ENCODE peak calls at places on chromosomes 7 and 10, in seven cellular contexts. One of them, this sample, is unnamed.

GRCh38 chr7:129975309-129975708 is 22.5 kb upstream of the UBE2H start:
- DNase-seq in T-helper 17 cell: no peak
- DNase-seq in activated T-helper 1 cell treated with anti-CD3 and anti-CD28 coated beads, Interleukin-2, amount 50 U/mL, for 16 hours: no peak
- DNase-seq in IMR-90: no peak
- DNase-seq in foreskin fibroblast: no peak
- DNase-seq in NCI-H1694 treated with DMSO at 0.1 percent for 48 hours: no peak
- DNase-seq in stimulated activated CD4-positive, alpha-beta T cell treated with anti-CD3 and anti-CD28 coated beads, Interleukin-12 subunit alpha, Interleukin-12 subunit beta, amount 100 ng/mL, for 48 hours: no peak
- DNase-seq in this sample: no peak

GRCh38 chr7:146773506-146773905 is 656.9 kb downstream of the CNTNAP2 start:
- DNase-seq in T-helper 17 cell: no peak
- DNase-seq in activated T-helper 1 cell treated with anti-CD3 and anti-CD28 coated beads, Interleukin-2, amount 50 U/mL, for 16 hours: no peak
- DNase-seq in IMR-90: no peak
- DNase-seq in foreskin fibroblast: no peak
- DNase-seq in NCI-H1694 treated with DMSO at 0.1 percent for 48 hours: no peak
- DNase-seq in stimulated activated CD4-positive, alpha-beta T cell treated with anti-CD3 and anti-CD28 coated beads, Interleukin-12 subunit alpha, Interleukin-12 subunit beta, amount 100 ng/mL, for 48 hours: no peak
- DNase-seq in this sample: no peak

GRCh38 chr7:141074997-141075396 is 1.1 kb downstream of the TMEM178B start:
- DNase-seq in T-helper 17 cell: no peak
- DNase-seq in activated T-helper 1 cell treated with anti-CD3 and anti-CD28 coated beads, Interleukin-2, amount 50 U/mL, for 16 hours: no peak
- DNase-seq in IMR-90: no peak
- DNase-seq in foreskin fibroblast: no peak
- DNase-seq in NCI-H1694 treated with DMSO at 0.1 percent for 48 hours: no peak
- DNase-seq in stimulated activated CD4-positive, alpha-beta T cell treated with anti-CD3 and anti-CD28 coated beads, Interleukin-12 subunit alpha, Interleukin-12 subunit beta, amount 100 ng/mL, for 48 hours: no peak
- DNase-seq in this sample: peak

GRCh38 chr10:121597504-121598241 is 571 bp downstream of the FGFR2 start:
- DNase-seq in T-helper 17 cell: no peak
- DNase-seq in activated T-helper 1 cell treated with anti-CD3 and anti-CD28 coated beads, Interleukin-2, amount 50 U/mL, for 16 hours: no peak
- DNase-seq in IMR-90: no peak
- DNase-seq in foreskin fibroblast: peak
- DNase-seq in NCI-H1694 treated with DMSO at 0.1 percent for 48 hours: peak
- DNase-seq in stimulated activated CD4-positive, alpha-beta T cell treated with anti-CD3 and anti-CD28 coated beads, Interleukin-12 subunit alpha, Interleukin-12 subunit beta, amount 100 ng/mL, for 48 hours: no peak
- DNase-seq in this sample: peak

GRCh38 chr10:73716251-73716650 is 18.3 kb upstream of the AGAP5 start:
- DNase-seq in T-helper 17 cell: no peak
- DNase-seq in activated T-helper 1 cell treated with anti-CD3 and anti-CD28 coated beads, Interleukin-2, amount 50 U/mL, for 16 hours: no peak
- DNase-seq in IMR-90: no peak
- DNase-seq in foreskin fibroblast: no peak
- DNase-seq in NCI-H1694 treated with DMSO at 0.1 percent for 48 hours: no peak
- DNase-seq in stimulated activated CD4-positive, alpha-beta T cell treated with anti-CD3 and anti-CD28 coated beads, Interleukin-12 subunit alpha, Interleukin-12 subunit beta, amount 100 ng/mL, for 48 hours: no peak
- DNase-seq in this sample: no peak

GRCh38 chr7:155824195-155824915 is 12.1 kb upstream of the SHH start:
- DNase-seq in T-helper 17 cell: no peak
- DNase-seq in activated T-helper 1 cell treated with anti-CD3 and anti-CD28 coated beads, Interleukin-2, amount 50 U/mL, for 16 hours: no peak
- DNase-seq in IMR-90: peak
- DNase-seq in foreskin fibroblast: no peak
- DNase-seq in NCI-H1694 treated with DMSO at 0.1 percent for 48 hours: no peak
- DNase-seq in stimulated activated CD4-positive, alpha-beta T cell treated with anti-CD3 and anti-CD28 coated beads, Interleukin-12 subunit alpha, Interleukin-12 subunit beta, amount 100 ng/mL, for 48 hours: no peak
- DNase-seq in this sample: peak

GRCh38 chr10:49140306-49141175 is 6.7 kb upstream of the FAM170B start:
- DNase-seq in T-helper 17 cell: no peak
- DNase-seq in activated T-helper 1 cell treated with anti-CD3 and anti-CD28 coated beads, Interleukin-2, amount 50 U/mL, for 16 hours: no peak
- DNase-seq in IMR-90: no peak
- DNase-seq in foreskin fibroblast: no peak
- DNase-seq in NCI-H1694 treated with DMSO at 0.1 percent for 48 hours: no peak
- DNase-seq in stimulated activated CD4-positive, alpha-beta T cell treated with anti-CD3 and anti-CD28 coated beads, Interleukin-12 subunit alpha, Interleukin-12 subunit beta, amount 100 ng/mL, for 48 hours: no peak
- DNase-seq in this sample: no peak

GRCh38 chr10:104809288-104810090 is 168.4 kb downstream of the SORCS3 start:
- DNase-seq in T-helper 17 cell: no peak
- DNase-seq in activated T-helper 1 cell treated with anti-CD3 and anti-CD28 coated beads, Interleukin-2, amount 50 U/mL, for 16 hours: no peak
- DNase-seq in IMR-90: no peak
- DNase-seq in foreskin fibroblast: peak
- DNase-seq in NCI-H1694 treated with DMSO at 0.1 percent for 48 hours: no peak
- DNase-seq in stimulated activated CD4-positive, alpha-beta T cell treated with anti-CD3 and anti-CD28 coated beads, Interleukin-12 subunit alpha, Interleukin-12 subunit beta, amount 100 ng/mL, for 48 hours: no peak
- DNase-seq in this sample: peak

GRCh38 chr7:158684329-158684728 is 20.3 kb downstream of the NCAPG2 start:
- DNase-seq in T-helper 17 cell: no peak
- DNase-seq in activated T-helper 1 cell treated with anti-CD3 and anti-CD28 coated beads, Interleukin-2, amount 50 U/mL, for 16 hours: no peak
- DNase-seq in IMR-90: peak
- DNase-seq in foreskin fibroblast: no peak
- DNase-seq in NCI-H1694 treated with DMSO at 0.1 percent for 48 hours: no peak
- DNase-seq in stimulated activated CD4-positive, alpha-beta T cell treated with anti-CD3 and anti-CD28 coated beads, Interleukin-12 subunit alpha, Interleukin-12 subunit beta, amount 100 ng/mL, for 48 hours: no peak
- DNase-seq in this sample: no peak

GRCh38 chr7:30139836-30140384 is 5.1 kb downstream of the MTURN start:
- DNase-seq in T-helper 17 cell: no peak
- DNase-seq in activated T-helper 1 cell treated with anti-CD3 and anti-CD28 coated beads, Interleukin-2, amount 50 U/mL, for 16 hours: no peak
- DNase-seq in IMR-90: no peak
- DNase-seq in foreskin fibroblast: no peak
- DNase-seq in NCI-H1694 treated with DMSO at 0.1 percent for 48 hours: no peak
- DNase-seq in stimulated activated CD4-positive, alpha-beta T cell treated with anti-CD3 and anti-CD28 coated beads, Interleukin-12 subunit alpha, Interleukin-12 subunit beta, amount 100 ng/mL, for 48 hours: no peak
- DNase-seq in this sample: no peak

GRCh38 chr7:150317748-150318444 is 5.3 kb upstream of the LRRC61 start:
- DNase-seq in T-helper 17 cell: no peak
- DNase-seq in activated T-helper 1 cell treated with anti-CD3 and anti-CD28 coated beads, Interleukin-2, amount 50 U/mL, for 16 hours: no peak
- DNase-seq in IMR-90: peak
- DNase-seq in foreskin fibroblast: peak
- DNase-seq in NCI-H1694 treated with DMSO at 0.1 percent for 48 hours: no peak
- DNase-seq in stimulated activated CD4-positive, alpha-beta T cell treated with anti-CD3 and anti-CD28 coated beads, Interleukin-12 subunit alpha, Interleukin-12 subunit beta, amount 100 ng/mL, for 48 hours: no peak
- DNase-seq in this sample: no peak

GRCh38 chr7:159025161-159025779 is 119.4 kb downstream of the VIPR2 start:
- DNase-seq in T-helper 17 cell: no peak
- DNase-seq in activated T-helper 1 cell treated with anti-CD3 and anti-CD28 coated beads, Interleukin-2, amount 50 U/mL, for 16 hours: no peak
- DNase-seq in IMR-90: no peak
- DNase-seq in foreskin fibroblast: no peak
- DNase-seq in NCI-H1694 treated with DMSO at 0.1 percent for 48 hours: no peak
- DNase-seq in stimulated activated CD4-positive, alpha-beta T cell treated with anti-CD3 and anti-CD28 coated beads, Interleukin-12 subunit alpha, Interleukin-12 subunit beta, amount 100 ng/mL, for 48 hours: no peak
- DNase-seq in this sample: peak

GRCh38 chr10:24737001-24737400 is 13.3 kb upstream of the ARHGAP21 start:
- DNase-seq in T-helper 17 cell: no peak
- DNase-seq in activated T-helper 1 cell treated with anti-CD3 and anti-CD28 coated beads, Interleukin-2, amount 50 U/mL, for 16 hours: no peak
- DNase-seq in IMR-90: no peak
- DNase-seq in foreskin fibroblast: no peak
- DNase-seq in NCI-H1694 treated with DMSO at 0.1 percent for 48 hours: no peak
- DNase-seq in stimulated activated CD4-positive, alpha-beta T cell treated with anti-CD3 and anti-CD28 coated beads, Interleukin-12 subunit alpha, Interleukin-12 subunit beta, amount 100 ng/mL, for 48 hours: no peak
- DNase-seq in this sample: no peak

GRCh38 chr10:130233426-130233825 is 97.2 kb downstream of the GLRX3 start:
- DNase-seq in T-helper 17 cell: no peak
- DNase-seq in activated T-helper 1 cell treated with anti-CD3 and anti-CD28 coated beads, Interleukin-2, amount 50 U/mL, for 16 hours: no peak
- DNase-seq in IMR-90: no peak
- DNase-seq in foreskin fibroblast: no peak
- DNase-seq in NCI-H1694 treated with DMSO at 0.1 percent for 48 hours: no peak
- DNase-seq in stimulated activated CD4-positive, alpha-beta T cell treated with anti-CD3 and anti-CD28 coated beads, Interleukin-12 subunit alpha, Interleukin-12 subunit beta, amount 100 ng/mL, for 48 hours: no peak
- DNase-seq in this sample: no peak

GRCh38 chr10:5046410-5046809 is 42.8 kb upstream of the AKR1C2 start:
- DNase-seq in T-helper 17 cell: no peak
- DNase-seq in activated T-helper 1 cell treated with anti-CD3 and anti-CD28 coated beads, Interleukin-2, amount 50 U/mL, for 16 hours: no peak
- DNase-seq in IMR-90: no peak
- DNase-seq in foreskin fibroblast: no peak
- DNase-seq in NCI-H1694 treated with DMSO at 0.1 percent for 48 hours: no peak
- DNase-seq in stimulated activated CD4-positive, alpha-beta T cell treated with anti-CD3 and anti-CD28 coated beads, Interleukin-12 subunit alpha, Interleukin-12 subunit beta, amount 100 ng/mL, for 48 hours: no peak
- DNase-seq in this sample: no peak

GRCh38 chr10:64054392-64054791 is 533.2 kb downstream of the REEP3 start:
- DNase-seq in T-helper 17 cell: no peak
- DNase-seq in activated T-helper 1 cell treated with anti-CD3 and anti-CD28 coated beads, Interleukin-2, amount 50 U/mL, for 16 hours: no peak
- DNase-seq in IMR-90: no peak
- DNase-seq in foreskin fibroblast: no peak
- DNase-seq in NCI-H1694 treated with DMSO at 0.1 percent for 48 hours: no peak
- DNase-seq in stimulated activated CD4-positive, alpha-beta T cell treated with anti-CD3 and anti-CD28 coated beads, Interleukin-12 subunit alpha, Interleukin-12 subunit beta, amount 100 ng/mL, for 48 hours: no peak
- DNase-seq in this sample: no peak

GRCh38 chr10:7318836-7319235 is 92.0 kb downstream of the SFMBT2 start:
- DNase-seq in T-helper 17 cell: no peak
- DNase-seq in activated T-helper 1 cell treated with anti-CD3 and anti-CD28 coated beads, Interleukin-2, amount 50 U/mL, for 16 hours: no peak
- DNase-seq in IMR-90: no peak
- DNase-seq in foreskin fibroblast: no peak
- DNase-seq in NCI-H1694 treated with DMSO at 0.1 percent for 48 hours: no peak
- DNase-seq in stimulated activated CD4-positive, alpha-beta T cell treated with anti-CD3 and anti-CD28 coated beads, Interleukin-12 subunit alpha, Interleukin-12 subunit beta, amount 100 ng/mL, for 48 hours: no peak
- DNase-seq in this sample: peak

GRCh38 chr7:90552521-90552920 is 43.6 kb upstream of the CDK14 start:
- DNase-seq in T-helper 17 cell: no peak
- DNase-seq in activated T-helper 1 cell treated with anti-CD3 and anti-CD28 coated beads, Interleukin-2, amount 50 U/mL, for 16 hours: no peak
- DNase-seq in IMR-90: peak
- DNase-seq in foreskin fibroblast: no peak
- DNase-seq in NCI-H1694 treated with DMSO at 0.1 percent for 48 hours: no peak
- DNase-seq in stimulated activated CD4-positive, alpha-beta T cell treated with anti-CD3 and anti-CD28 coated beads, Interleukin-12 subunit alpha, Interleukin-12 subunit beta, amount 100 ng/mL, for 48 hours: no peak
- DNase-seq in this sample: no peak

GRCh38 chr10:72692057-72692891 is at the start of gene MCU:
- DNase-seq in T-helper 17 cell: peak
- DNase-seq in activated T-helper 1 cell treated with anti-CD3 and anti-CD28 coated beads, Interleukin-2, amount 50 U/mL, for 16 hours: peak
- DNase-seq in IMR-90: peak
- DNase-seq in foreskin fibroblast: peak
- DNase-seq in NCI-H1694 treated with DMSO at 0.1 percent for 48 hours: no peak
- DNase-seq in stimulated activated CD4-positive, alpha-beta T cell treated with anti-CD3 and anti-CD28 coated beads, Interleukin-12 subunit alpha, Interleukin-12 subunit beta, amount 100 ng/mL, for 48 hours: peak
- DNase-seq in this sample: peak

GRCh38 chr10:5987747-5988146 is 10.4 kb upstream of the IL15RA start:
- DNase-seq in T-helper 17 cell: no peak
- DNase-seq in activated T-helper 1 cell treated with anti-CD3 and anti-CD28 coated beads, Interleukin-2, amount 50 U/mL, for 16 hours: no peak
- DNase-seq in IMR-90: no peak
- DNase-seq in foreskin fibroblast: no peak
- DNase-seq in NCI-H1694 treated with DMSO at 0.1 percent for 48 hours: no peak
- DNase-seq in stimulated activated CD4-positive, alpha-beta T cell treated with anti-CD3 and anti-CD28 coated beads, Interleukin-12 subunit alpha, Interleukin-12 subunit beta, amount 100 ng/mL, for 48 hours: no peak
- DNase-seq in this sample: no peak

GRCh38 chr7:257647-257992 is 32.4 kb upstream of the FOXL3 start:
- DNase-seq in T-helper 17 cell: no peak
- DNase-seq in activated T-helper 1 cell treated with anti-CD3 and anti-CD28 coated beads, Interleukin-2, amount 50 U/mL, for 16 hours: no peak
- DNase-seq in IMR-90: no peak
- DNase-seq in foreskin fibroblast: no peak
- DNase-seq in NCI-H1694 treated with DMSO at 0.1 percent for 48 hours: no peak
- DNase-seq in stimulated activated CD4-positive, alpha-beta T cell treated with anti-CD3 and anti-CD28 coated beads, Interleukin-12 subunit alpha, Interleukin-12 subunit beta, amount 100 ng/mL, for 48 hours: no peak
- DNase-seq in this sample: no peak

GRCh38 chr7:106285801-106286492 is 1.2 kb upstream of the NAMPT start:
- DNase-seq in T-helper 17 cell: no peak
- DNase-seq in activated T-helper 1 cell treated with anti-CD3 and anti-CD28 coated beads, Interleukin-2, amount 50 U/mL, for 16 hours: no peak
- DNase-seq in IMR-90: peak
- DNase-seq in foreskin fibroblast: peak
- DNase-seq in NCI-H1694 treated with DMSO at 0.1 percent for 48 hours: no peak
- DNase-seq in stimulated activated CD4-positive, alpha-beta T cell treated with anti-CD3 and anti-CD28 coated beads, Interleukin-12 subunit alpha, Interleukin-12 subunit beta, amount 100 ng/mL, for 48 hours: peak
- DNase-seq in this sample: no peak

GRCh38 chr10:93198401-93199175 is 124.9 kb downstream of the CYP26A1 start:
- DNase-seq in T-helper 17 cell: no peak
- DNase-seq in activated T-helper 1 cell treated with anti-CD3 and anti-CD28 coated beads, Interleukin-2, amount 50 U/mL, for 16 hours: no peak
- DNase-seq in IMR-90: peak
- DNase-seq in foreskin fibroblast: peak
- DNase-seq in NCI-H1694 treated with DMSO at 0.1 percent for 48 hours: no peak
- DNase-seq in stimulated activated CD4-positive, alpha-beta T cell treated with anti-CD3 and anti-CD28 coated beads, Interleukin-12 subunit alpha, Interleukin-12 subunit beta, amount 100 ng/mL, for 48 hours: no peak
- DNase-seq in this sample: peak

GRCh38 chr10:93160829-93161228 is 87.1 kb downstream of the CYP26A1 start:
- DNase-seq in T-helper 17 cell: no peak
- DNase-seq in activated T-helper 1 cell treated with anti-CD3 and anti-CD28 coated beads, Interleukin-2, amount 50 U/mL, for 16 hours: no peak
- DNase-seq in IMR-90: peak
- DNase-seq in foreskin fibroblast: peak
- DNase-seq in NCI-H1694 treated with DMSO at 0.1 percent for 48 hours: no peak
- DNase-seq in stimulated activated CD4-positive, alpha-beta T cell treated with anti-CD3 and anti-CD28 coated beads, Interleukin-12 subunit alpha, Interleukin-12 subunit beta, amount 100 ng/mL, for 48 hours: no peak
- DNase-seq in this sample: no peak

GRCh38 chr10:84698989-84699388 is 370.6 kb downstream of the CCSER2 start:
- DNase-seq in T-helper 17 cell: no peak
- DNase-seq in activated T-helper 1 cell treated with anti-CD3 and anti-CD28 coated beads, Interleukin-2, amount 50 U/mL, for 16 hours: no peak
- DNase-seq in IMR-90: no peak
- DNase-seq in foreskin fibroblast: no peak
- DNase-seq in NCI-H1694 treated with DMSO at 0.1 percent for 48 hours: no peak
- DNase-seq in stimulated activated CD4-positive, alpha-beta T cell treated with anti-CD3 and anti-CD28 coated beads, Interleukin-12 subunit alpha, Interleukin-12 subunit beta, amount 100 ng/mL, for 48 hours: no peak
- DNase-seq in this sample: no peak

GRCh38 chr7:49852619-49853462 is 79.4 kb downstream of the VWC2 start:
- DNase-seq in T-helper 17 cell: no peak
- DNase-seq in activated T-helper 1 cell treated with anti-CD3 and anti-CD28 coated beads, Interleukin-2, amount 50 U/mL, for 16 hours: no peak
- DNase-seq in IMR-90: peak
- DNase-seq in foreskin fibroblast: no peak
- DNase-seq in NCI-H1694 treated with DMSO at 0.1 percent for 48 hours: peak
- DNase-seq in stimulated activated CD4-positive, alpha-beta T cell treated with anti-CD3 and anti-CD28 coated beads, Interleukin-12 subunit alpha, Interleukin-12 subunit beta, amount 100 ng/mL, for 48 hours: no peak
- DNase-seq in this sample: peak

GRCh38 chr10:79904671-79905321 is 44.1 kb downstream of the SFTPD start:
- DNase-seq in T-helper 17 cell: peak
- DNase-seq in activated T-helper 1 cell treated with anti-CD3 and anti-CD28 coated beads, Interleukin-2, amount 50 U/mL, for 16 hours: no peak
- DNase-seq in IMR-90: peak
- DNase-seq in foreskin fibroblast: peak
- DNase-seq in NCI-H1694 treated with DMSO at 0.1 percent for 48 hours: peak
- DNase-seq in stimulated activated CD4-positive, alpha-beta T cell treated with anti-CD3 and anti-CD28 coated beads, Interleukin-12 subunit alpha, Interleukin-12 subunit beta, amount 100 ng/mL, for 48 hours: peak
- DNase-seq in this sample: peak

GRCh38 chr7:5237286-5237685 is 45.5 kb upstream of the SLC29A4 start:
- DNase-seq in T-helper 17 cell: no peak
- DNase-seq in activated T-helper 1 cell treated with anti-CD3 and anti-CD28 coated beads, Interleukin-2, amount 50 U/mL, for 16 hours: no peak
- DNase-seq in IMR-90: peak
- DNase-seq in foreskin fibroblast: peak
- DNase-seq in NCI-H1694 treated with DMSO at 0.1 percent for 48 hours: no peak
- DNase-seq in stimulated activated CD4-positive, alpha-beta T cell treated with anti-CD3 and anti-CD28 coated beads, Interleukin-12 subunit alpha, Interleukin-12 subunit beta, amount 100 ng/mL, for 48 hours: no peak
- DNase-seq in this sample: peak

GRCh38 chr7:143901360-143901709 is 641 bp downstream of the TCAF1 start:
- DNase-seq in T-helper 17 cell: no peak
- DNase-seq in activated T-helper 1 cell treated with anti-CD3 and anti-CD28 coated beads, Interleukin-2, amount 50 U/mL, for 16 hours: no peak
- DNase-seq in IMR-90: peak
- DNase-seq in foreskin fibroblast: peak
- DNase-seq in NCI-H1694 treated with DMSO at 0.1 percent for 48 hours: no peak
- DNase-seq in stimulated activated CD4-positive, alpha-beta T cell treated with anti-CD3 and anti-CD28 coated beads, Interleukin-12 subunit alpha, Interleukin-12 subunit beta, amount 100 ng/mL, for 48 hours: no peak
- DNase-seq in this sample: peak

GRCh38 chr7:70042533-70042932 is 444.3 kb downstream of the AUTS2 start:
- DNase-seq in T-helper 17 cell: no peak
- DNase-seq in activated T-helper 1 cell treated with anti-CD3 and anti-CD28 coated beads, Interleukin-2, amount 50 U/mL, for 16 hours: no peak
- DNase-seq in IMR-90: no peak
- DNase-seq in foreskin fibroblast: peak
- DNase-seq in NCI-H1694 treated with DMSO at 0.1 percent for 48 hours: peak
- DNase-seq in stimulated activated CD4-positive, alpha-beta T cell treated with anti-CD3 and anti-CD28 coated beads, Interleukin-12 subunit alpha, Interleukin-12 subunit beta, amount 100 ng/mL, for 48 hours: no peak
- DNase-seq in this sample: peak

GRCh38 chr10:6721964-6722615 is 142.0 kb upstream of the PRKCQ start:
- DNase-seq in T-helper 17 cell: no peak
- DNase-seq in activated T-helper 1 cell treated with anti-CD3 and anti-CD28 coated beads, Interleukin-2, amount 50 U/mL, for 16 hours: no peak
- DNase-seq in IMR-90: peak
- DNase-seq in foreskin fibroblast: peak
- DNase-seq in NCI-H1694 treated with DMSO at 0.1 percent for 48 hours: no peak
- DNase-seq in stimulated activated CD4-positive, alpha-beta T cell treated with anti-CD3 and anti-CD28 coated beads, Interleukin-12 subunit alpha, Interleukin-12 subunit beta, amount 100 ng/mL, for 48 hours: no peak
- DNase-seq in this sample: peak

GRCh38 chr10:128916339-128916738 is 550.7 kb upstream of the MGMT start:
- DNase-seq in T-helper 17 cell: no peak
- DNase-seq in activated T-helper 1 cell treated with anti-CD3 and anti-CD28 coated beads, Interleukin-2, amount 50 U/mL, for 16 hours: no peak
- DNase-seq in IMR-90: no peak
- DNase-seq in foreskin fibroblast: no peak
- DNase-seq in NCI-H1694 treated with DMSO at 0.1 percent for 48 hours: no peak
- DNase-seq in stimulated activated CD4-positive, alpha-beta T cell treated with anti-CD3 and anti-CD28 coated beads, Interleukin-12 subunit alpha, Interleukin-12 subunit beta, amount 100 ng/mL, for 48 hours: no peak
- DNase-seq in this sample: no peak

GRCh38 chr10:118521415-118522117 is 73.9 kb downstream of the PRLHR start:
- DNase-seq in T-helper 17 cell: no peak
- DNase-seq in activated T-helper 1 cell treated with anti-CD3 and anti-CD28 coated beads, Interleukin-2, amount 50 U/mL, for 16 hours: no peak
- DNase-seq in IMR-90: no peak
- DNase-seq in foreskin fibroblast: no peak
- DNase-seq in NCI-H1694 treated with DMSO at 0.1 percent for 48 hours: no peak
- DNase-seq in stimulated activated CD4-positive, alpha-beta T cell treated with anti-CD3 and anti-CD28 coated beads, Interleukin-12 subunit alpha, Interleukin-12 subunit beta, amount 100 ng/mL, for 48 hours: no peak
- DNase-seq in this sample: no peak

GRCh38 chr10:114412907-114413386 is 8.6 kb upstream of the AFAP1L2 start:
- DNase-seq in T-helper 17 cell: no peak
- DNase-seq in activated T-helper 1 cell treated with anti-CD3 and anti-CD28 coated beads, Interleukin-2, amount 50 U/mL, for 16 hours: no peak
- DNase-seq in IMR-90: peak
- DNase-seq in foreskin fibroblast: no peak
- DNase-seq in NCI-H1694 treated with DMSO at 0.1 percent for 48 hours: no peak
- DNase-seq in stimulated activated CD4-positive, alpha-beta T cell treated with anti-CD3 and anti-CD28 coated beads, Interleukin-12 subunit alpha, Interleukin-12 subunit beta, amount 100 ng/mL, for 48 hours: no peak
- DNase-seq in this sample: peak

GRCh38 chr10:98388086-98388655 is 26.8 kb downstream of the PYROXD2 start:
- DNase-seq in T-helper 17 cell: no peak
- DNase-seq in activated T-helper 1 cell treated with anti-CD3 and anti-CD28 coated beads, Interleukin-2, amount 50 U/mL, for 16 hours: no peak
- DNase-seq in IMR-90: no peak
- DNase-seq in foreskin fibroblast: no peak
- DNase-seq in NCI-H1694 treated with DMSO at 0.1 percent for 48 hours: no peak
- DNase-seq in stimulated activated CD4-positive, alpha-beta T cell treated with anti-CD3 and anti-CD28 coated beads, Interleukin-12 subunit alpha, Interleukin-12 subunit beta, amount 100 ng/mL, for 48 hours: no peak
- DNase-seq in this sample: no peak